ENCODE peak calls at places on chromosomes 1 and 21, in five cellular contexts. J, A, P, E and Q are unnamed samples.
A peak's percentile ranks its signal among the peaks of the same experiment; 100 is the strongest.

GRCh38 chr1:94790670-94791069 is 29.5 kb upstream of the SLC44A3 start:
- DNase-seq in J (no peak), P (no peak), E (no peak), A (no peak), Q (no peak)

GRCh38 chr1:110433803-110434202 is 17.1 kb upstream of the PROK1 start:
- DNase-seq in J (peak; percentile 4), A (no peak), P (peak; percentile 15), E (no peak), Q (no peak)

GRCh38 chr1:183129921-183130675 is 56.0 kb upstream of the LAMC2 start:
- DNase-seq in A (no peak), J (no peak), P (no peak), E (peak; percentile 60), Q (no peak)

GRCh38 chr1:70720133-70720920 is 309.3 kb downstream of the CTH start:
- DNase-seq in J (no peak), A (no peak), E (no peak), P (no peak), Q (no peak)

GRCh38 chr21:16908087-16908486 is 604.8 kb upstream of the CXADR start:
- DNase-seq in P (no peak), J (no peak), A (no peak), E (peak; percentile 70), Q (no peak)

GRCh38 chr1:157269656-157270375 is 131.6 kb upstream of the ETV3 start:
- DNase-seq in J (no peak), A (no peak), E (no peak), P (no peak), Q (no peak)

GRCh38 chr1:16631248-16632043 is 18.1 kb upstream of the NBPF1 start:
- DNase-seq in J (no peak), P (no peak), E (no peak), A (no peak), Q (no peak)

GRCh38 chr1:19650416-19651140 is 6.5 kb downstream of the NBL1 start:
- DNase-seq in J (no peak), E (no peak), P (no peak), A (no peak), Q (no peak)

GRCh38 chr1:21508580-21509350 is 458 bp upstream of the ALPL start:
- DNase-seq in J (no peak), P (peak; percentile 81), E (no peak), A (no peak), Q (no peak)

GRCh38 chr1:226121587-226122400 is 59.3 kb downstream of the H3-3A start:
- DNase-seq in J (no peak), A (peak; percentile 21), P (peak; percentile 77), E (no peak), Q (no peak)

GRCh38 chr21:38774152-38774551 is 31.6 kb upstream of the ETS2 start:
- DNase-seq in P (no peak), A (no peak), J (peak; percentile 26), E (no peak), Q (no peak)

GRCh38 chr1:9435854-9436253 is 103.4 kb upstream of the SLC25A33 start:
- DNase-seq in E (no peak), P (no peak), A (no peak), J (no peak), Q (no peak)

GRCh38 chr1:84253891-84254290 is 47.6 kb upstream of the SAMD13 start:
- DNase-seq in P (no peak), E (peak; percentile 8), A (peak; percentile 35), J (peak; percentile 94), Q (peak; percentile 95)

GRCh38 chr1:18819986-18820790 is 39.3 kb downstream of the TAS1R2 start:
- DNase-seq in J (no peak), A (no peak), P (no peak), E (no peak), Q (no peak)

GRCh38 chr1:209335090-209335692 is 248.3 kb upstream of the CAMK1G start:
- DNase-seq in P (peak; percentile 14), E (no peak), J (peak; percentile 18), A (no peak), Q (no peak)

GRCh38 chr1:167634435-167634834 is 4.4 kb downstream of the RCSD1 start:
- DNase-seq in E (no peak), J (no peak), P (no peak), A (no peak), Q (peak; percentile 69)

GRCh38 chr1:85201340-85202091 is 700 bp upstream of the SYDE2 start:
- DNase-seq in J (peak; percentile 51), E (peak; percentile 18), A (peak; percentile 36), P (peak; percentile 87), Q (peak; percentile 45)

GRCh38 chr1:71351438-71351837 is 270.6 kb upstream of the ZRANB2 start:
- DNase-seq in A (no peak), J (no peak), P (no peak), E (peak; percentile 11), Q (no peak)

GRCh38 chr1:89695847-89696246 is 62.9 kb downstream of the LRRC8C start:
- DNase-seq in P (no peak), E (no peak), A (no peak), J (no peak), Q (no peak)

GRCh38 chr21:36608251-36608650 is 90.7 kb upstream of the SIM2 start:
- DNase-seq in J (no peak), A (no peak), P (no peak), E (no peak), Q (no peak)

GRCh38 chr21:32383812-32384211 is 9.0 kb downstream of the URB1 start:
- DNase-seq in A (no peak), P (no peak), J (no peak), E (no peak), Q (no peak)

GRCh38 chr1:9316080-9316444 is 23.4 kb downstream of the SPSB1 start:
- DNase-seq in A (peak; percentile 47), E (no peak), P (no peak), J (no peak), Q (no peak)

GRCh38 chr21:36784942-36785341 is 86.0 kb downstream of the SIM2 start:
- DNase-seq in E (no peak), A (no peak), J (no peak), P (no peak), Q (no peak)

GRCh38 chr1:24928631-24929090 is 1.4 kb downstream of the RUNX3 start:
- DNase-seq in E (no peak), A (no peak), P (no peak), J (no peak), Q (peak; percentile 54)

GRCh38 chr1:211036701-211037494 is 97.0 kb downstream of the KCNH1 start:
- DNase-seq in J (peak; percentile 95), P (no peak), E (peak; percentile 75), A (peak; percentile 75), Q (peak; percentile 98)

GRCh38 chr1:904271-904950 is 19.3 kb upstream of the SAMD11 start:
- DNase-seq in J (peak; percentile 73), E (peak; percentile 48), P (peak; percentile 88), A (peak; percentile 84), Q (peak; percentile 67)

GRCh38 chr1:175220853-175221547 is 28.4 kb upstream of the KIAA0040 start:
- DNase-seq in P (no peak), A (no peak), J (no peak), E (no peak), Q (no peak)